ENCODE peak calls at places on chromosome 7, in ten cellular contexts. One of them, this sample, is unnamed.
A peak's percentile ranks its signal among the peaks of the same experiment; 100 is the strongest.

GRCh38 chr7:45143616-45144015 is 14.0 kb upstream of the RAMP3 start:
- DNase-seq in mesenteric fat pad: no peak
- DNase-seq in effector memory CD4-positive, alpha-beta T cell: no peak
- DNase-seq in transverse colon: no peak
- DNase-seq in fibroblast of pulmonary artery: no peak
- DNase-seq in skeletal muscle cell: no peak
- DNase-seq in GM06990: no peak
- DNase-seq in head of caudate nucleus: no peak
- DNase-seq in NCI-H1092 treated with DMSO at 0.1 percent for 48 hours: no peak
- DNase-seq in T1000: no peak
- DNase-seq in this sample: no peak

GRCh38 chr7:10973942-10974716 is 457 bp downstream of the PHF14 start:
- DNase-seq in mesenteric fat pad: no peak
- DNase-seq in transverse colon: peak; percentile 37
- DNase-seq in NCI-H1092 treated with DMSO at 0.1 percent for 48 hours: peak; percentile 76
- DNase-seq in head of caudate nucleus: peak; percentile 20
- DNase-seq in GM06990: no peak
- DNase-seq in skeletal muscle cell: peak; percentile 10
- DNase-seq in effector memory CD4-positive, alpha-beta T cell: no peak
- DNase-seq in T1000: no peak
- DNase-seq in fibroblast of pulmonary artery: peak; percentile 44
- DNase-seq in this sample: no peak

GRCh38 chr7:44986218-44987053 is 7.6 kb upstream of the MYO1G start:
- DNase-seq in NCI-H1092 treated with DMSO at 0.1 percent for 48 hours: peak; percentile 95
- DNase-seq in head of caudate nucleus: peak; percentile 96
- DNase-seq in transverse colon: peak; percentile 96
- DNase-seq in fibroblast of pulmonary artery: peak; percentile 97
- DNase-seq in effector memory CD4-positive, alpha-beta T cell: peak; percentile 86
- DNase-seq in skeletal muscle cell: peak; percentile 83
- DNase-seq in GM06990: peak; percentile 99
- DNase-seq in mesenteric fat pad: peak; percentile 99
- DNase-seq in T1000: peak; percentile 87
- DNase-seq in this sample: peak; percentile 88

GRCh38 chr7:75980126-75980864 is 14.1 kb downstream of the TMEM120A start:
- DNase-seq in fibroblast of pulmonary artery: no peak
- DNase-seq in mesenteric fat pad: no peak
- DNase-seq in skeletal muscle cell: no peak
- DNase-seq in GM06990: no peak
- DNase-seq in transverse colon: peak; percentile 93
- DNase-seq in NCI-H1092 treated with DMSO at 0.1 percent for 48 hours: no peak
- DNase-seq in head of caudate nucleus: no peak
- DNase-seq in effector memory CD4-positive, alpha-beta T cell: no peak
- DNase-seq in T1000: no peak
- DNase-seq in this sample: no peak

GRCh38 chr7:31938650-31939049 is 131.6 kb downstream of the PDE1C start:
- DNase-seq in mesenteric fat pad: no peak
- DNase-seq in fibroblast of pulmonary artery: no peak
- DNase-seq in transverse colon: no peak
- DNase-seq in NCI-H1092 treated with DMSO at 0.1 percent for 48 hours: no peak
- DNase-seq in skeletal muscle cell: no peak
- DNase-seq in effector memory CD4-positive, alpha-beta T cell: no peak
- DNase-seq in T1000: no peak
- DNase-seq in GM06990: no peak
- DNase-seq in head of caudate nucleus: no peak
- DNase-seq in this sample: peak; percentile 88

GRCh38 chr7:129739427-129739826 is 127.9 kb downstream of the NRF1 start:
- DNase-seq in skeletal muscle cell: no peak
- DNase-seq in transverse colon: no peak
- DNase-seq in T1000: no peak
- DNase-seq in effector memory CD4-positive, alpha-beta T cell: no peak
- DNase-seq in GM06990: no peak
- DNase-seq in mesenteric fat pad: no peak
- DNase-seq in head of caudate nucleus: no peak
- DNase-seq in fibroblast of pulmonary artery: peak; percentile 68
- DNase-seq in NCI-H1092 treated with DMSO at 0.1 percent for 48 hours: no peak
- DNase-seq in this sample: no peak

GRCh38 chr7:65251851-65252620 is 121.6 kb upstream of the ZNF92 start:
- DNase-seq in transverse colon: no peak
- DNase-seq in head of caudate nucleus: peak; percentile 56
- DNase-seq in NCI-H1092 treated with DMSO at 0.1 percent for 48 hours: peak; percentile 95
- DNase-seq in T1000: peak; percentile 26
- DNase-seq in GM06990: peak; percentile 36
- DNase-seq in effector memory CD4-positive, alpha-beta T cell: no peak
- DNase-seq in skeletal muscle cell: no peak
- DNase-seq in fibroblast of pulmonary artery: peak; percentile 29
- DNase-seq in mesenteric fat pad: peak; percentile 82
- DNase-seq in this sample: peak; percentile 19

GRCh38 chr7:122413339-122413738 is 108.8 kb upstream of the FEZF1 start:
- DNase-seq in mesenteric fat pad: no peak
- DNase-seq in GM06990: no peak
- DNase-seq in NCI-H1092 treated with DMSO at 0.1 percent for 48 hours: no peak
- DNase-seq in head of caudate nucleus: no peak
- DNase-seq in transverse colon: no peak
- DNase-seq in effector memory CD4-positive, alpha-beta T cell: no peak
- DNase-seq in T1000: no peak
- DNase-seq in fibroblast of pulmonary artery: no peak
- DNase-seq in skeletal muscle cell: no peak
- DNase-seq in this sample: no peak

GRCh38 chr7:46705416-46706255 is 784.6 kb upstream of the IGFBP3 start:
- DNase-seq in mesenteric fat pad: no peak
- DNase-seq in head of caudate nucleus: no peak
- DNase-seq in fibroblast of pulmonary artery: no peak
- DNase-seq in T1000: no peak
- DNase-seq in transverse colon: no peak
- DNase-seq in effector memory CD4-positive, alpha-beta T cell: no peak
- DNase-seq in skeletal muscle cell: no peak
- DNase-seq in NCI-H1092 treated with DMSO at 0.1 percent for 48 hours: no peak
- DNase-seq in GM06990: no peak
- DNase-seq in this sample: no peak

GRCh38 chr7:77439572-77439971 is 23.4 kb upstream of the GSAP start:
- DNase-seq in fibroblast of pulmonary artery: no peak
- DNase-seq in head of caudate nucleus: peak; percentile 65
- DNase-seq in GM06990: no peak
- DNase-seq in T1000: no peak
- DNase-seq in mesenteric fat pad: no peak
- DNase-seq in transverse colon: peak; percentile 37
- DNase-seq in effector memory CD4-positive, alpha-beta T cell: no peak
- DNase-seq in NCI-H1092 treated with DMSO at 0.1 percent for 48 hours: peak; percentile 64
- DNase-seq in skeletal muscle cell: no peak
- DNase-seq in this sample: no peak

GRCh38 chr7:33379891-33380525 is 250.6 kb downstream of the BBS9 start:
- DNase-seq in mesenteric fat pad: no peak
- DNase-seq in fibroblast of pulmonary artery: no peak
- DNase-seq in NCI-H1092 treated with DMSO at 0.1 percent for 48 hours: no peak
- DNase-seq in T1000: no peak
- DNase-seq in transverse colon: no peak
- DNase-seq in head of caudate nucleus: peak; percentile 47
- DNase-seq in skeletal muscle cell: peak; percentile 17
- DNase-seq in effector memory CD4-positive, alpha-beta T cell: no peak
- DNase-seq in GM06990: no peak
- DNase-seq in this sample: no peak

GRCh38 chr7:2638224-2638991 is 6.6 kb downstream of the TTYH3 start:
- DNase-seq in skeletal muscle cell: no peak
- DNase-seq in head of caudate nucleus: peak; percentile 74
- DNase-seq in NCI-H1092 treated with DMSO at 0.1 percent for 48 hours: no peak
- DNase-seq in T1000: peak; percentile 34
- DNase-seq in transverse colon: no peak
- DNase-seq in mesenteric fat pad: no peak
- DNase-seq in GM06990: no peak
- DNase-seq in effector memory CD4-positive, alpha-beta T cell: no peak
- DNase-seq in fibroblast of pulmonary artery: peak; percentile 23
- DNase-seq in this sample: no peak

GRCh38 chr7:128783143-128783799 is 7.7 kb upstream of the OPN1SW start:
- DNase-seq in NCI-H1092 treated with DMSO at 0.1 percent for 48 hours: no peak
- DNase-seq in head of caudate nucleus: peak; percentile 41
- DNase-seq in mesenteric fat pad: no peak
- DNase-seq in GM06990: peak; percentile 65
- DNase-seq in transverse colon: peak; percentile 49
- DNase-seq in effector memory CD4-positive, alpha-beta T cell: no peak
- DNase-seq in fibroblast of pulmonary artery: peak; percentile 94
- DNase-seq in T1000: no peak
- DNase-seq in skeletal muscle cell: peak; percentile 59
- DNase-seq in this sample: peak; percentile 66

GRCh38 chr7:23276381-23276780 is 22.8 kb upstream of the MALSU1 start:
- DNase-seq in GM06990: no peak
- DNase-seq in head of caudate nucleus: no peak
- DNase-seq in skeletal muscle cell: no peak
- DNase-seq in fibroblast of pulmonary artery: peak; percentile 14
- DNase-seq in mesenteric fat pad: no peak
- DNase-seq in effector memory CD4-positive, alpha-beta T cell: no peak
- DNase-seq in transverse colon: no peak
- DNase-seq in T1000: no peak
- DNase-seq in NCI-H1092 treated with DMSO at 0.1 percent for 48 hours: no peak
- DNase-seq in this sample: no peak

GRCh38 chr7:94580601-94581000 is 71.0 kb downstream of the CASD1 start:
- DNase-seq in skeletal muscle cell: no peak
- DNase-seq in GM06990: no peak
- DNase-seq in T1000: no peak
- DNase-seq in transverse colon: no peak
- DNase-seq in fibroblast of pulmonary artery: peak; percentile 34
- DNase-seq in mesenteric fat pad: no peak
- DNase-seq in head of caudate nucleus: no peak
- DNase-seq in effector memory CD4-positive, alpha-beta T cell: no peak
- DNase-seq in NCI-H1092 treated with DMSO at 0.1 percent for 48 hours: no peak
- DNase-seq in this sample: no peak

GRCh38 chr7:50304911-50305621 is 550 bp downstream of the IKZF1 start:
- DNase-seq in T1000: no peak
- DNase-seq in GM06990: no peak
- DNase-seq in effector memory CD4-positive, alpha-beta T cell: peak; percentile 38
- DNase-seq in transverse colon: peak; percentile 70
- DNase-seq in fibroblast of pulmonary artery: no peak
- DNase-seq in head of caudate nucleus: no peak
- DNase-seq in mesenteric fat pad: no peak
- DNase-seq in skeletal muscle cell: no peak
- DNase-seq in NCI-H1092 treated with DMSO at 0.1 percent for 48 hours: no peak
- DNase-seq in this sample: no peak

GRCh38 chr7:21364838-21365267 is 63.0 kb upstream of the SP4 start:
- DNase-seq in mesenteric fat pad: no peak
- DNase-seq in skeletal muscle cell: no peak
- DNase-seq in head of caudate nucleus: no peak
- DNase-seq in effector memory CD4-positive, alpha-beta T cell: no peak
- DNase-seq in fibroblast of pulmonary artery: no peak
- DNase-seq in NCI-H1092 treated with DMSO at 0.1 percent for 48 hours: no peak
- DNase-seq in transverse colon: no peak
- DNase-seq in T1000: no peak
- DNase-seq in GM06990: peak; percentile 46
- DNase-seq in this sample: no peak

GRCh38 chr7:92634924-92635519 is 44.8 kb upstream of the FAM133B start:
- DNase-seq in NCI-H1092 treated with DMSO at 0.1 percent for 48 hours: no peak
- DNase-seq in head of caudate nucleus: no peak
- DNase-seq in skeletal muscle cell: peak; percentile 67
- DNase-seq in effector memory CD4-positive, alpha-beta T cell: no peak
- DNase-seq in mesenteric fat pad: no peak
- DNase-seq in fibroblast of pulmonary artery: peak; percentile 76
- DNase-seq in transverse colon: no peak
- DNase-seq in GM06990: peak; percentile 65
- DNase-seq in T1000: no peak
- DNase-seq in this sample: no peak

GRCh38 chr7:26735976-26736600 is 128.3 kb downstream of the SKAP2 start:
- DNase-seq in effector memory CD4-positive, alpha-beta T cell: no peak
- DNase-seq in transverse colon: no peak
- DNase-seq in mesenteric fat pad: no peak
- DNase-seq in skeletal muscle cell: no peak
- DNase-seq in GM06990: no peak
- DNase-seq in head of caudate nucleus: no peak
- DNase-seq in NCI-H1092 treated with DMSO at 0.1 percent for 48 hours: no peak
- DNase-seq in fibroblast of pulmonary artery: no peak
- DNase-seq in T1000: no peak
- DNase-seq in this sample: no peak

GRCh38 chr7:79282051-79282694 is 171.3 kb downstream of the MAGI2 start:
- DNase-seq in effector memory CD4-positive, alpha-beta T cell: no peak
- DNase-seq in NCI-H1092 treated with DMSO at 0.1 percent for 48 hours: peak; percentile 57
- DNase-seq in GM06990: no peak
- DNase-seq in fibroblast of pulmonary artery: peak; percentile 81
- DNase-seq in T1000: no peak
- DNase-seq in skeletal muscle cell: peak; percentile 66
- DNase-seq in mesenteric fat pad: no peak
- DNase-seq in transverse colon: no peak
- DNase-seq in head of caudate nucleus: peak; percentile 60
- DNase-seq in this sample: no peak

GRCh38 chr7:120229094-120229493 is 43.9 kb upstream of the KCND2 start:
- DNase-seq in skeletal muscle cell: no peak
- DNase-seq in head of caudate nucleus: no peak
- DNase-seq in mesenteric fat pad: no peak
- DNase-seq in transverse colon: no peak
- DNase-seq in NCI-H1092 treated with DMSO at 0.1 percent for 48 hours: no peak
- DNase-seq in effector memory CD4-positive, alpha-beta T cell: no peak
- DNase-seq in fibroblast of pulmonary artery: no peak
- DNase-seq in T1000: no peak
- DNase-seq in GM06990: no peak
- DNase-seq in this sample: no peak

GRCh38 chr7:94423865-94424264 is 29.2 kb downstream of the COL1A2 start:
- DNase-seq in effector memory CD4-positive, alpha-beta T cell: no peak
- DNase-seq in GM06990: no peak
- DNase-seq in mesenteric fat pad: no peak
- DNase-seq in fibroblast of pulmonary artery: peak; percentile 57
- DNase-seq in NCI-H1092 treated with DMSO at 0.1 percent for 48 hours: no peak
- DNase-seq in transverse colon: no peak
- DNase-seq in head of caudate nucleus: no peak
- DNase-seq in skeletal muscle cell: no peak
- DNase-seq in T1000: no peak
- DNase-seq in this sample: no peak

GRCh38 chr7:23473848-23474097 is 3.5 kb upstream of the IGF2BP3 start:
- DNase-seq in GM06990: no peak
- DNase-seq in head of caudate nucleus: no peak
- DNase-seq in fibroblast of pulmonary artery: no peak
- DNase-seq in skeletal muscle cell: no peak
- DNase-seq in NCI-H1092 treated with DMSO at 0.1 percent for 48 hours: no peak
- DNase-seq in transverse colon: no peak
- DNase-seq in mesenteric fat pad: no peak
- DNase-seq in T1000: no peak
- DNase-seq in effector memory CD4-positive, alpha-beta T cell: no peak
- DNase-seq in this sample: no peak

GRCh38 chr7:28405662-28406061 is 6.7 kb upstream of the CREB5 start:
- DNase-seq in mesenteric fat pad: no peak
- DNase-seq in skeletal muscle cell: peak; percentile 99
- DNase-seq in transverse colon: peak; percentile 16
- DNase-seq in NCI-H1092 treated with DMSO at 0.1 percent for 48 hours: no peak
- DNase-seq in fibroblast of pulmonary artery: peak; percentile 98
- DNase-seq in effector memory CD4-positive, alpha-beta T cell: no peak
- DNase-seq in GM06990: no peak
- DNase-seq in T1000: peak; percentile 60
- DNase-seq in head of caudate nucleus: no peak
- DNase-seq in this sample: no peak

GRCh38 chr7:137847418-137848050 is 760 bp upstream of the DGKI start:
- DNase-seq in skeletal muscle cell: no peak
- DNase-seq in NCI-H1092 treated with DMSO at 0.1 percent for 48 hours: peak; percentile 48
- DNase-seq in transverse colon: no peak
- DNase-seq in effector memory CD4-positive, alpha-beta T cell: no peak
- DNase-seq in T1000: no peak
- DNase-seq in head of caudate nucleus: no peak
- DNase-seq in fibroblast of pulmonary artery: no peak
- DNase-seq in GM06990: no peak
- DNase-seq in mesenteric fat pad: no peak
- DNase-seq in this sample: no peak

GRCh38 chr7:38632411-38632810 is 1.2 kb upstream of the AMPH start:
- DNase-seq in NCI-H1092 treated with DMSO at 0.1 percent for 48 hours: no peak
- DNase-seq in skeletal muscle cell: no peak
- DNase-seq in mesenteric fat pad: no peak
- DNase-seq in transverse colon: no peak
- DNase-seq in effector memory CD4-positive, alpha-beta T cell: no peak
- DNase-seq in fibroblast of pulmonary artery: no peak
- DNase-seq in head of caudate nucleus: no peak
- DNase-seq in T1000: no peak
- DNase-seq in GM06990: no peak
- DNase-seq in this sample: no peak

GRCh38 chr7:141537906-141538305 is 13.3 kb upstream of the AGK start:
- DNase-seq in effector memory CD4-positive, alpha-beta T cell: no peak
- DNase-seq in skeletal muscle cell: no peak
- DNase-seq in NCI-H1092 treated with DMSO at 0.1 percent for 48 hours: no peak
- DNase-seq in mesenteric fat pad: no peak
- DNase-seq in GM06990: no peak
- DNase-seq in T1000: no peak
- DNase-seq in head of caudate nucleus: no peak
- DNase-seq in fibroblast of pulmonary artery: no peak
- DNase-seq in transverse colon: no peak
- DNase-seq in this sample: no peak

This sample was measured in keratinocyte.